ENCODE peak calls at places on chromosomes 3 and 15, in seven cellular contexts. One of them, this sample, is unnamed.

GRCh38 chr15:71434774-71435173 is 319.5 kb downstream of the THSD4 start:
- DNase-seq in H7: no peak
- DNase-seq in H9: no peak
- DNase-seq in fibroblast of lung: no peak
- DNase-seq in RPMI7951: peak; percentile 40
- DNase-seq in GM06990: no peak
- DNase-seq in HEK293T: no peak
- DNase-seq in this sample: no peak

GRCh38 chr3:5252111-5252510 is 64.6 kb downstream of the EDEM1 start:
- DNase-seq in H7: no peak
- DNase-seq in H9: no peak
- DNase-seq in fibroblast of lung: no peak
- DNase-seq in RPMI7951: no peak
- DNase-seq in GM06990: no peak
- DNase-seq in HEK293T: no peak
- DNase-seq in this sample: no peak

GRCh38 chr3:141405025-141405424 is 36.7 kb downstream of the ZBTB38 start:
- DNase-seq in H7: no peak
- DNase-seq in H9: no peak
- DNase-seq in fibroblast of lung: peak; percentile 48
- DNase-seq in RPMI7951: no peak
- DNase-seq in GM06990: no peak
- DNase-seq in HEK293T: no peak
- DNase-seq in this sample: no peak

GRCh38 chr3:36591959-36592358 is 172.4 kb downstream of the DCLK3 start:
- DNase-seq in H7: no peak
- DNase-seq in H9: no peak
- DNase-seq in fibroblast of lung: peak; percentile 23
- DNase-seq in RPMI7951: peak; percentile 33
- DNase-seq in GM06990: no peak
- DNase-seq in HEK293T: no peak
- DNase-seq in this sample: no peak

GRCh38 chr3:190591080-190591479 is 77.2 kb downstream of the IL1RAP start:
- DNase-seq in H7: no peak
- DNase-seq in H9: no peak
- DNase-seq in fibroblast of lung: no peak
- DNase-seq in RPMI7951: no peak
- DNase-seq in GM06990: no peak
- DNase-seq in HEK293T: no peak
- DNase-seq in this sample: no peak

GRCh38 chr3:100737334-100737733 is 28.0 kb downstream of the TFG start:
- DNase-seq in H7: peak; percentile 7
- DNase-seq in H9: no peak
- DNase-seq in fibroblast of lung: peak; percentile 38
- DNase-seq in RPMI7951: peak; percentile 7
- DNase-seq in GM06990: no peak
- DNase-seq in HEK293T: peak; percentile 13
- DNase-seq in this sample: peak; percentile 75

GRCh38 chr3:152352559-152352958 is 83.8 kb downstream of the MBNL1 start:
- DNase-seq in H7: no peak
- DNase-seq in H9: no peak
- DNase-seq in fibroblast of lung: no peak
- DNase-seq in RPMI7951: no peak
- DNase-seq in GM06990: no peak
- DNase-seq in HEK293T: no peak
- DNase-seq in this sample: peak; percentile 24

GRCh38 chr3:196624008-196624790 is 15.3 kb upstream of the NRROS start:
- DNase-seq in H7: no peak
- DNase-seq in H9: no peak
- DNase-seq in fibroblast of lung: no peak
- DNase-seq in RPMI7951: no peak
- DNase-seq in GM06990: no peak
- DNase-seq in HEK293T: no peak
- DNase-seq in this sample: no peak